ENCODE peak calls at places on chromosomes 2 and 18, in ten cellular contexts. D, O, K, Z, A, X, H, P, C and J are unnamed samples.

GRCh38 chr2:11753452-11753885 is 7.0 kb downstream of the LPIN1 start:
- DNase-seq in D (no peak), O (no peak), K (peak), Z (peak), A (no peak), X (no peak), H (no peak), P (peak), C (no peak), J (no peak)

GRCh38 chr2:160298960-160299359 is 98.9 kb upstream of the ITGB6 start:
- DNase-seq in D (no peak), O (no peak), K (no peak), Z (no peak), A (no peak), X (no peak), H (no peak), P (peak), C (no peak), J (no peak)

GRCh38 chr2:46239847-46240181 is 57.4 kb upstream of the EPAS1 start:
- DNase-seq in D (no peak), O (no peak), K (no peak), Z (no peak), A (no peak), X (no peak), H (no peak), P (no peak), C (no peak), J (no peak)

GRCh38 chr2:238216651-238217184 is 13.2 kb upstream of the ILKAP start:
- DNase-seq in D (no peak), O (no peak), K (no peak), Z (no peak), A (peak), X (no peak), H (no peak), P (no peak), C (no peak), J (no peak)

GRCh38 chr2:239876948-239877289 is 148.2 kb downstream of the NDUFA10 start:
- DNase-seq in D (no peak), O (no peak), K (no peak), Z (no peak), A (no peak), X (no peak), H (no peak), P (no peak), C (no peak), J (no peak)

GRCh38 chr18:14577971-14578370 is 34.6 kb upstream of the POTEC start:
- DNase-seq in D (no peak), O (no peak), K (no peak), Z (no peak), A (no peak), X (no peak), H (no peak), P (no peak), C (no peak), J (no peak)

GRCh38 chr2:48607307-48608014 is 10.2 kb upstream of the GTF2A1L start:
- DNase-seq in D (peak), O (no peak), K (no peak), Z (no peak), A (no peak), X (no peak), H (no peak), P (peak), C (no peak), J (no peak)

GRCh38 chr2:121128741-121129659 is 156.0 kb downstream of the TFCP2L1 start:
- DNase-seq in D (peak), O (peak), K (peak), Z (peak), A (no peak), X (no peak), H (no peak), P (peak), C (no peak), J (no peak)

DNA sequence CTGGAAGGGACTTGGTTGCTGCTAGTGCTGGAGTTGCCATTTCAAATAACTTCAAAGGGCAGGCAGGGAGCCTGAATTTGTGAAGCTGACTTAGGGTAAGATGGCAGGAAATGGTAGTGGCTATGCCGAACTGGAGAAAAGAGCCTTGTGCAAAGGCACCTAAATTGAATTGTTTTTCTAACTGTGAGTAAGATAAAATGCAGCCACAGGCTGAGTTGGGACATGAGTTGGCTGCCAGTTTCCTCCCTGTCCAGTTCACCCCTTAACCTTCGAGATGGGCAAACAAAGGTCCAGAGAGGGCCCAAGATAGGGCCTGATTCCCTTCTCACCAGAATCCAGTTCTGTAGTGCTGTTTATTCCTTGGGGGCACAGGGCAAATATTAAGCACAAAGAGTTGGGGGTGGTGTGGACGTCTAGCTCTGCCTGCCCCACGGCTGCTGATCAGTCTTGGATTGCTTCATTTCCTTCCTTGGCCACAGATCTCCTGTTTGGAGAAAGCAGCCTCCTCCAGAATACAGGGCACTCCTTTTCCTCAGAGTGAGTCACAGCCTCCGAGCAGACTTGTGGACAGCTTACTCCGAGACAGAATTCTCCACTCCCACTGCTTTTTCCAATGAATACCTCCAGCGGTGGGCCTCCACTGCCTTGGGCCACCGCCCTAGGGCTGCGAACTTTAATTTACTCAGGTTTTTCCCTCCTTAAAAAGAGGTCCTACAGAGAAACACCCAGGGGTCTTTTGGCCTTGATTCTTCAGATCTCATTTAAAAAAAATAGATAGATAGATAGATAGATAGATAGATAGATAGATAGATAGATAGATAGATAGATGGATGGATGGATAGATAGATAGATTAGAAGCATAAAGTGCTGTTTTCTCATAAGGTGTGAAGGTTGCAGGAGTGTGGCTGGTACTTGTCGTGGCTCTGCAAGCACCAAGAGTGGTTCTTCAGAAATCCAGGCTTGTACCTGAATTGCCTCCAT is 18.4 kb upstream of the SLC20A1 start:
- DNase-seq in D (peak), O (no peak), K (no peak), Z (no peak), A (peak), X (peak), H (peak), P (peak), C (peak), J (peak)
- H3K4me3 ChIP-seq in D (peak), O (no peak), K (no peak), Z (peak), A (no peak), X (peak), H (peak), P (peak), C (no peak), J (peak)

GRCh38 chr2:218002103-218002502 is 692 bp downstream of the TNS1 start:
- DNase-seq in D (peak), O (no peak), K (no peak), Z (no peak), A (no peak), X (no peak), H (no peak), P (peak), C (no peak), J (no peak)
- H3K4me3 ChIP-seq in D (peak), O (no peak), K (peak), Z (peak), A (peak), X (peak), H (peak), P (peak), C (peak), J (peak)

DNA sequence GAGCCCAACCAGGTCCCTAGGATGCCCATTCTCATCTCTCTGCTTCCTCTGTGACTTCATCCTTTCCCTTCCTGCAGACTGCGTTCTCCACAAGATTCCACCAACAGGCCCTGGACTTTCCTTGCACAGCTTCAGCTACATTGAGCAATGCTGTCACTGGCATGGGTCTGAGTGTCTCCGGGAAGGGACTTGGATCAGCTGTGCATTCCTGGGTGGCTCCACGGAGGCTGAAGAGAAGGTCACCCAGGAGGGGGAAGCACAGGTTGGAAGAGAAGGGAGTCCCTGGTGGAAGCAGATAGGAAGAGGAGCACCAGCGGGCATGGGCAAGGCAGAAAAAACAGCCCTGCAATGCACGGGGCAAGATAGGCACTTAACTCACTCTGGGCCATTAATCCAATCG is 140.5 kb downstream of the UXS1 start:
- DNase-seq in D (no peak), O (no peak), K (no peak), Z (no peak), A (no peak), X (no peak), H (no peak), P (peak), C (no peak), J (no peak)
- H3K4me3 ChIP-seq in D (no peak), O (no peak), K (no peak), Z (no peak), A (no peak), X (no peak), H (no peak), P (no peak), C (no peak), J (no peak)

GRCh38 chr2:521853-522530 is 155.2 kb downstream of the TMEM18 start:
- DNase-seq in D (no peak), O (no peak), K (no peak), Z (no peak), A (no peak), X (no peak), H (no peak), P (no peak), C (no peak), J (no peak)
- H3K4me3 ChIP-seq in D (no peak), O (no peak), K (no peak), Z (no peak), A (no peak), X (no peak), H (no peak), P (no peak), C (no peak), J (no peak)

GRCh38 chr2:15729001-15729400 is 137.3 kb downstream of the DDX1 start:
- DNase-seq in D (no peak), O (no peak), K (no peak), Z (no peak), A (no peak), X (no peak), H (no peak), P (no peak), C (no peak), J (no peak)

GRCh38 chr2:15731889-15732271 is 140.2 kb downstream of the DDX1 start:
- DNase-seq in D (no peak), O (no peak), K (no peak), Z (no peak), A (no peak), X (no peak), H (no peak), P (no peak), C (no peak), J (no peak)

GRCh38 chr2:15731213-15731888 is 139.7 kb downstream of the DDX1 start:
- DNase-seq in D (no peak), O (no peak), K (no peak), Z (no peak), A (no peak), X (no peak), H (no peak), P (no peak), C (no peak), J (no peak)

GRCh38 chr2:15729709-15730544 is 138.3 kb downstream of the DDX1 start:
- DNase-seq in D (no peak), O (no peak), K (no peak), Z (no peak), A (no peak), X (no peak), H (no peak), P (no peak), C (no peak), J (no peak)

GRCh38 chr2:15730545-15731212 is 139.0 kb downstream of the DDX1 start:
- DNase-seq in D (peak), O (no peak), K (peak), Z (peak), A (peak), X (peak), H (peak), P (peak), C (peak), J (peak)
- H3K4me3 ChIP-seq in D (no peak), O (no peak), K (no peak), Z (no peak), A (no peak), X (no peak), H (no peak), P (no peak), C (no peak), J (no peak)